ENCODE peak calls at places on chromosomes 7 and 10, in eight cellular contexts. One of them, this sample, is unnamed.

GRCh38 chr7:117774943-117775342 is 98.3 kb downstream of the CTTNBP2 start:
- DNase-seq in activated gamma-delta T cell treated with Interleukin-2 at 50 U/mL for 16 hours: no peak
- DNase-seq in naive thymus-derived CD8-positive, alpha-beta T cell: no peak
- DNase-seq in fibroblast of pulmonary artery: no peak
- DNase-seq in stimulated activated CD4-positive, alpha-beta T cell treated with anti-CD3 and anti-CD28 coated beads, Interleukin-4, amount 100 ng/mL, for 1 hour: no peak
- DNase-seq in activated CD4-positive, alpha-beta T cell treated with anti-CD3 and anti-CD28 coated beads for 48 hours: no peak
- DNase-seq in HT1080: no peak
- DNase-seq in LoVo: no peak
- DNase-seq in this sample: no peak

GRCh38 chr10:121416071-121416470 is 182.2 kb downstream of the FGFR2 start:
- DNase-seq in activated gamma-delta T cell treated with Interleukin-2 at 50 U/mL for 16 hours: no peak
- DNase-seq in HT1080: no peak
- DNase-seq in stimulated activated CD4-positive, alpha-beta T cell treated with anti-CD3 and anti-CD28 coated beads, Interleukin-4, amount 100 ng/mL, for 1 hour: no peak
- DNase-seq in naive thymus-derived CD8-positive, alpha-beta T cell: no peak
- DNase-seq in activated CD4-positive, alpha-beta T cell treated with anti-CD3 and anti-CD28 coated beads for 48 hours: no peak
- DNase-seq in LoVo: no peak
- DNase-seq in fibroblast of pulmonary artery: no peak
- DNase-seq in this sample: no peak

GRCh38 chr7:73829921-73830617 is 727 bp upstream of the CLDN4 start:
- DNase-seq in HT1080: no peak
- DNase-seq in activated CD4-positive, alpha-beta T cell treated with anti-CD3 and anti-CD28 coated beads for 48 hours: no peak
- DNase-seq in stimulated activated CD4-positive, alpha-beta T cell treated with anti-CD3 and anti-CD28 coated beads, Interleukin-4, amount 100 ng/mL, for 1 hour: no peak
- DNase-seq in fibroblast of pulmonary artery: no peak
- DNase-seq in LoVo: peak
- DNase-seq in activated gamma-delta T cell treated with Interleukin-2 at 50 U/mL for 16 hours: no peak
- DNase-seq in naive thymus-derived CD8-positive, alpha-beta T cell: no peak
- DNase-seq in this sample: no peak

GRCh38 chr10:59991661-59992060 is 85.3 kb upstream of the CCDC6 start:
- DNase-seq in naive thymus-derived CD8-positive, alpha-beta T cell: no peak
- DNase-seq in HT1080: peak
- DNase-seq in LoVo: peak
- DNase-seq in fibroblast of pulmonary artery: peak
- DNase-seq in activated CD4-positive, alpha-beta T cell treated with anti-CD3 and anti-CD28 coated beads for 48 hours: no peak
- DNase-seq in activated gamma-delta T cell treated with Interleukin-2 at 50 U/mL for 16 hours: no peak
- DNase-seq in stimulated activated CD4-positive, alpha-beta T cell treated with anti-CD3 and anti-CD28 coated beads, Interleukin-4, amount 100 ng/mL, for 1 hour: no peak
- DNase-seq in this sample: no peak

GRCh38 chr7:98284335-98285036 is 3.0 kb downstream of the BRI3 start:
- DNase-seq in HT1080: peak
- DNase-seq in activated gamma-delta T cell treated with Interleukin-2 at 50 U/mL for 16 hours: no peak
- DNase-seq in naive thymus-derived CD8-positive, alpha-beta T cell: no peak
- DNase-seq in fibroblast of pulmonary artery: peak
- DNase-seq in activated CD4-positive, alpha-beta T cell treated with anti-CD3 and anti-CD28 coated beads for 48 hours: no peak
- DNase-seq in LoVo: peak
- DNase-seq in stimulated activated CD4-positive, alpha-beta T cell treated with anti-CD3 and anti-CD28 coated beads, Interleukin-4, amount 100 ng/mL, for 1 hour: no peak
- DNase-seq in this sample: no peak

GRCh38 chr10:124484016-124484415 is 22.4 kb downstream of the LHPP start:
- DNase-seq in LoVo: no peak
- DNase-seq in activated gamma-delta T cell treated with Interleukin-2 at 50 U/mL for 16 hours: no peak
- DNase-seq in fibroblast of pulmonary artery: no peak
- DNase-seq in HT1080: no peak
- DNase-seq in stimulated activated CD4-positive, alpha-beta T cell treated with anti-CD3 and anti-CD28 coated beads, Interleukin-4, amount 100 ng/mL, for 1 hour: no peak
- DNase-seq in activated CD4-positive, alpha-beta T cell treated with anti-CD3 and anti-CD28 coated beads for 48 hours: no peak
- DNase-seq in naive thymus-derived CD8-positive, alpha-beta T cell: no peak
- DNase-seq in this sample: no peak

GRCh38 chr7:157904211-157904865 is 567.5 kb downstream of the DNAJB6 start:
- DNase-seq in naive thymus-derived CD8-positive, alpha-beta T cell: no peak
- DNase-seq in HT1080: no peak
- DNase-seq in LoVo: no peak
- DNase-seq in fibroblast of pulmonary artery: no peak
- DNase-seq in stimulated activated CD4-positive, alpha-beta T cell treated with anti-CD3 and anti-CD28 coated beads, Interleukin-4, amount 100 ng/mL, for 1 hour: no peak
- DNase-seq in activated CD4-positive, alpha-beta T cell treated with anti-CD3 and anti-CD28 coated beads for 48 hours: no peak
- DNase-seq in activated gamma-delta T cell treated with Interleukin-2 at 50 U/mL for 16 hours: no peak
- DNase-seq in this sample: no peak

GRCh38 chr10:29370612-29371092 is 81.8 kb downstream of the LYZL1 start:
- DNase-seq in activated CD4-positive, alpha-beta T cell treated with anti-CD3 and anti-CD28 coated beads for 48 hours: no peak
- DNase-seq in naive thymus-derived CD8-positive, alpha-beta T cell: no peak
- DNase-seq in HT1080: no peak
- DNase-seq in fibroblast of pulmonary artery: no peak
- DNase-seq in activated gamma-delta T cell treated with Interleukin-2 at 50 U/mL for 16 hours: no peak
- DNase-seq in LoVo: no peak
- DNase-seq in stimulated activated CD4-positive, alpha-beta T cell treated with anti-CD3 and anti-CD28 coated beads, Interleukin-4, amount 100 ng/mL, for 1 hour: no peak
- DNase-seq in this sample: no peak

GRCh38 chr10:86341361-86341811 is 25.2 kb downstream of the GRID1 start:
- DNase-seq in HT1080: no peak
- DNase-seq in activated CD4-positive, alpha-beta T cell treated with anti-CD3 and anti-CD28 coated beads for 48 hours: no peak
- DNase-seq in naive thymus-derived CD8-positive, alpha-beta T cell: no peak
- DNase-seq in activated gamma-delta T cell treated with Interleukin-2 at 50 U/mL for 16 hours: no peak
- DNase-seq in LoVo: no peak
- DNase-seq in fibroblast of pulmonary artery: no peak
- DNase-seq in stimulated activated CD4-positive, alpha-beta T cell treated with anti-CD3 and anti-CD28 coated beads, Interleukin-4, amount 100 ng/mL, for 1 hour: no peak
- DNase-seq in this sample: no peak

GRCh38 chr7:127619681-127620405 is 1.9 kb upstream of the PAX4 start:
- DNase-seq in LoVo: no peak
- DNase-seq in stimulated activated CD4-positive, alpha-beta T cell treated with anti-CD3 and anti-CD28 coated beads, Interleukin-4, amount 100 ng/mL, for 1 hour: no peak
- DNase-seq in HT1080: no peak
- DNase-seq in naive thymus-derived CD8-positive, alpha-beta T cell: no peak
- DNase-seq in activated CD4-positive, alpha-beta T cell treated with anti-CD3 and anti-CD28 coated beads for 48 hours: no peak
- DNase-seq in activated gamma-delta T cell treated with Interleukin-2 at 50 U/mL for 16 hours: no peak
- DNase-seq in fibroblast of pulmonary artery: no peak
- DNase-seq in this sample: no peak

GRCh38 chr10:129854796-129855705 is 109.0 kb downstream of the EBF3 start:
- DNase-seq in naive thymus-derived CD8-positive, alpha-beta T cell: no peak
- DNase-seq in activated CD4-positive, alpha-beta T cell treated with anti-CD3 and anti-CD28 coated beads for 48 hours: no peak
- DNase-seq in HT1080: no peak
- DNase-seq in stimulated activated CD4-positive, alpha-beta T cell treated with anti-CD3 and anti-CD28 coated beads, Interleukin-4, amount 100 ng/mL, for 1 hour: no peak
- DNase-seq in LoVo: no peak
- DNase-seq in activated gamma-delta T cell treated with Interleukin-2 at 50 U/mL for 16 hours: no peak
- DNase-seq in fibroblast of pulmonary artery: no peak
- DNase-seq in this sample: no peak

GRCh38 chr10:86500846-86501245 is 20.7 kb downstream of the WAPL start:
- DNase-seq in naive thymus-derived CD8-positive, alpha-beta T cell: no peak
- DNase-seq in activated CD4-positive, alpha-beta T cell treated with anti-CD3 and anti-CD28 coated beads for 48 hours: no peak
- DNase-seq in LoVo: no peak
- DNase-seq in HT1080: no peak
- DNase-seq in fibroblast of pulmonary artery: peak
- DNase-seq in stimulated activated CD4-positive, alpha-beta T cell treated with anti-CD3 and anti-CD28 coated beads, Interleukin-4, amount 100 ng/mL, for 1 hour: no peak
- DNase-seq in activated gamma-delta T cell treated with Interleukin-2 at 50 U/mL for 16 hours: no peak
- DNase-seq in this sample: no peak

GRCh38 chr7:135420786-135421185 is 89.1 kb downstream of the CNOT4 start:
- DNase-seq in HT1080: peak
- DNase-seq in fibroblast of pulmonary artery: no peak
- DNase-seq in stimulated activated CD4-positive, alpha-beta T cell treated with anti-CD3 and anti-CD28 coated beads, Interleukin-4, amount 100 ng/mL, for 1 hour: no peak
- DNase-seq in LoVo: no peak
- DNase-seq in activated gamma-delta T cell treated with Interleukin-2 at 50 U/mL for 16 hours: no peak
- DNase-seq in activated CD4-positive, alpha-beta T cell treated with anti-CD3 and anti-CD28 coated beads for 48 hours: no peak
- DNase-seq in naive thymus-derived CD8-positive, alpha-beta T cell: no peak
- DNase-seq in this sample: no peak

GRCh38 chr7:149423441-149423970 is 37.4 kb downstream of the ZNF777 start:
- DNase-seq in stimulated activated CD4-positive, alpha-beta T cell treated with anti-CD3 and anti-CD28 coated beads, Interleukin-4, amount 100 ng/mL, for 1 hour: no peak
- DNase-seq in LoVo: no peak
- DNase-seq in activated CD4-positive, alpha-beta T cell treated with anti-CD3 and anti-CD28 coated beads for 48 hours: no peak
- DNase-seq in fibroblast of pulmonary artery: no peak
- DNase-seq in naive thymus-derived CD8-positive, alpha-beta T cell: no peak
- DNase-seq in HT1080: no peak
- DNase-seq in activated gamma-delta T cell treated with Interleukin-2 at 50 U/mL for 16 hours: no peak
- DNase-seq in this sample: no peak

GRCh38 chr7:726084-726853 is at the start of gene DNAAF5:
- DNase-seq in activated gamma-delta T cell treated with Interleukin-2 at 50 U/mL for 16 hours: peak
- DNase-seq in LoVo: peak
- DNase-seq in naive thymus-derived CD8-positive, alpha-beta T cell: peak
- DNase-seq in activated CD4-positive, alpha-beta T cell treated with anti-CD3 and anti-CD28 coated beads for 48 hours: peak
- DNase-seq in stimulated activated CD4-positive, alpha-beta T cell treated with anti-CD3 and anti-CD28 coated beads, Interleukin-4, amount 100 ng/mL, for 1 hour: peak
- DNase-seq in fibroblast of pulmonary artery: peak
- DNase-seq in HT1080: peak
- DNase-seq in this sample: peak

GRCh38 chr10:24897326-24897926 is 55.0 kb downstream of the PRTFDC1 start:
- DNase-seq in LoVo: no peak
- DNase-seq in HT1080: peak
- DNase-seq in fibroblast of pulmonary artery: peak
- DNase-seq in activated gamma-delta T cell treated with Interleukin-2 at 50 U/mL for 16 hours: no peak
- DNase-seq in stimulated activated CD4-positive, alpha-beta T cell treated with anti-CD3 and anti-CD28 coated beads, Interleukin-4, amount 100 ng/mL, for 1 hour: no peak
- DNase-seq in activated CD4-positive, alpha-beta T cell treated with anti-CD3 and anti-CD28 coated beads for 48 hours: no peak
- DNase-seq in naive thymus-derived CD8-positive, alpha-beta T cell: no peak
- DNase-seq in this sample: no peak

GRCh38 chr7:22849662-22850061 is 27.0 kb upstream of the TOMM7 start:
- DNase-seq in activated gamma-delta T cell treated with Interleukin-2 at 50 U/mL for 16 hours: no peak
- DNase-seq in naive thymus-derived CD8-positive, alpha-beta T cell: no peak
- DNase-seq in fibroblast of pulmonary artery: no peak
- DNase-seq in HT1080: no peak
- DNase-seq in LoVo: no peak
- DNase-seq in activated CD4-positive, alpha-beta T cell treated with anti-CD3 and anti-CD28 coated beads for 48 hours: no peak
- DNase-seq in stimulated activated CD4-positive, alpha-beta T cell treated with anti-CD3 and anti-CD28 coated beads, Interleukin-4, amount 100 ng/mL, for 1 hour: no peak
- DNase-seq in this sample: no peak

GRCh38 chr7:90988523-90988922 is 275.7 kb upstream of the FZD1 start:
- DNase-seq in naive thymus-derived CD8-positive, alpha-beta T cell: no peak
- DNase-seq in stimulated activated CD4-positive, alpha-beta T cell treated with anti-CD3 and anti-CD28 coated beads, Interleukin-4, amount 100 ng/mL, for 1 hour: no peak
- DNase-seq in activated CD4-positive, alpha-beta T cell treated with anti-CD3 and anti-CD28 coated beads for 48 hours: no peak
- DNase-seq in HT1080: no peak
- DNase-seq in fibroblast of pulmonary artery: no peak
- DNase-seq in LoVo: no peak
- DNase-seq in activated gamma-delta T cell treated with Interleukin-2 at 50 U/mL for 16 hours: no peak
- DNase-seq in this sample: no peak

GRCh38 chr7:83271212-83272099 is 108.8 kb upstream of the PCLO start:
- DNase-seq in activated gamma-delta T cell treated with Interleukin-2 at 50 U/mL for 16 hours: no peak
- DNase-seq in LoVo: peak
- DNase-seq in HT1080: peak
- DNase-seq in stimulated activated CD4-positive, alpha-beta T cell treated with anti-CD3 and anti-CD28 coated beads, Interleukin-4, amount 100 ng/mL, for 1 hour: no peak
- DNase-seq in activated CD4-positive, alpha-beta T cell treated with anti-CD3 and anti-CD28 coated beads for 48 hours: no peak
- DNase-seq in naive thymus-derived CD8-positive, alpha-beta T cell: no peak
- DNase-seq in fibroblast of pulmonary artery: peak
- DNase-seq in this sample: no peak

GRCh38 chr7:36217961-36218284 is 64.9 kb downstream of the EEPD1 start:
- DNase-seq in activated gamma-delta T cell treated with Interleukin-2 at 50 U/mL for 16 hours: no peak
- DNase-seq in activated CD4-positive, alpha-beta T cell treated with anti-CD3 and anti-CD28 coated beads for 48 hours: no peak
- DNase-seq in fibroblast of pulmonary artery: no peak
- DNase-seq in stimulated activated CD4-positive, alpha-beta T cell treated with anti-CD3 and anti-CD28 coated beads, Interleukin-4, amount 100 ng/mL, for 1 hour: no peak
- DNase-seq in naive thymus-derived CD8-positive, alpha-beta T cell: no peak
- DNase-seq in HT1080: no peak
- DNase-seq in LoVo: no peak
- DNase-seq in this sample: no peak

GRCh38 chr7:130143986-130144618 is 61.1 kb downstream of the TMEM209 start:
- DNase-seq in stimulated activated CD4-positive, alpha-beta T cell treated with anti-CD3 and anti-CD28 coated beads, Interleukin-4, amount 100 ng/mL, for 1 hour: no peak
- DNase-seq in activated gamma-delta T cell treated with Interleukin-2 at 50 U/mL for 16 hours: no peak
- DNase-seq in HT1080: no peak
- DNase-seq in activated CD4-positive, alpha-beta T cell treated with anti-CD3 and anti-CD28 coated beads for 48 hours: no peak
- DNase-seq in LoVo: peak
- DNase-seq in naive thymus-derived CD8-positive, alpha-beta T cell: no peak
- DNase-seq in fibroblast of pulmonary artery: no peak
- DNase-seq in this sample: no peak

GRCh38 chr10:72171175-72171630 is 44.6 kb upstream of the ANAPC16 start:
- DNase-seq in stimulated activated CD4-positive, alpha-beta T cell treated with anti-CD3 and anti-CD28 coated beads, Interleukin-4, amount 100 ng/mL, for 1 hour: no peak
- DNase-seq in activated CD4-positive, alpha-beta T cell treated with anti-CD3 and anti-CD28 coated beads for 48 hours: no peak
- DNase-seq in activated gamma-delta T cell treated with Interleukin-2 at 50 U/mL for 16 hours: no peak
- DNase-seq in HT1080: peak
- DNase-seq in naive thymus-derived CD8-positive, alpha-beta T cell: no peak
- DNase-seq in fibroblast of pulmonary artery: peak
- DNase-seq in LoVo: peak
- DNase-seq in this sample: no peak

This sample was measured in T follicular helper cell.